ENCODE peak calls at places on chromosomes 2 and 18, in six cellular contexts. A is spleen, W is GM12891, I is HCT116, K is stomach, J is upper lobe of left lung. R is an unnamed sample.

GRCh38 chr2:197827618-197828017 is 23.2 kb downstream of the PLCL1 start:
- DNase-seq in K (no peak), A (no peak), W (no peak), J (no peak), I (no peak), R (no peak)

GRCh38 chr2:151437630-151438029 is 27.9 kb downstream of the RIF1 start:
- DNase-seq in J (no peak), W (no peak), K (no peak), I (peak; percentile 10), A (no peak), R (no peak)

GRCh38 chr18:43661570-43661969 is 384.3 kb upstream of the SYT4 start:
- DNase-seq in I (no peak), A (no peak), K (no peak), W (no peak), J (no peak), R (no peak)

GRCh38 chr2:224927671-224928173 is 114.5 kb downstream of the DOCK10 start:
- DNase-seq in W (no peak), K (peak; percentile 56), I (no peak), A (peak; percentile 77), J (peak; percentile 75), R (no peak)

GRCh38 chr2:12008425-12009061 is 262.1 kb downstream of the LPIN1 start:
- DNase-seq in A (no peak), W (no peak), K (no peak), I (no peak), J (no peak), R (no peak)

GRCh38 chr2:232420463-232421188 is 14.0 kb downstream of the ALPG start:
- DNase-seq in J (no peak), W (peak; percentile 55), K (peak; percentile 61), I (no peak), A (peak; percentile 64), R (no peak)

GRCh38 chr18:57043241-57043640 is 103.6 kb upstream of the BOD1L2 start:
- DNase-seq in I (no peak), J (no peak), A (no peak), K (no peak), W (no peak), R (no peak)

GRCh38 chr2:50535971-50536759 is 495.8 kb downstream of the NRXN1 start:
- DNase-seq in K (no peak), A (no peak), W (no peak), I (peak; percentile 10), J (no peak), R (no peak)

GRCh38 chr2:46296840-46297545 is at the start of gene EPAS1:
- DNase-seq in J (peak; percentile 98), I (no peak), W (peak; percentile 95), K (peak; percentile 92), A (peak; percentile 97), R (peak; percentile 94)

GRCh38 chr2:240993446-240994160 is 4.8 kb upstream of the SNED1 start:
- DNase-seq in A (peak; percentile 70), J (peak; percentile 17), K (no peak), W (no peak), I (no peak), R (no peak)

GRCh38 chr2:69943841-69944604 is 17.4 kb downstream of the ASPRV1 start:
- DNase-seq in K (no peak), W (no peak), I (no peak), J (no peak), A (no peak), R (no peak)

GRCh38 chr2:168801961-168802824 is at the start of gene NOSTRIN:
- DNase-seq in J (peak; percentile 60), W (no peak), K (peak; percentile 78), A (no peak), I (peak; percentile 35), R (no peak)

GRCh38 chr2:46909771-46910419 is 5.7 kb downstream of the MCFD2 start:
- DNase-seq in J (peak; percentile 34), A (no peak), W (peak; percentile 59), I (peak; percentile 94), K (peak; percentile 33), R (peak; percentile 96)

GRCh38 chr2:118221952-118222594 is 133.8 kb downstream of the INSIG2 start:
- DNase-seq in A (no peak), J (no peak), K (peak; percentile 34), W (no peak), I (peak; percentile 53), R (peak; percentile 56)

DNA sequence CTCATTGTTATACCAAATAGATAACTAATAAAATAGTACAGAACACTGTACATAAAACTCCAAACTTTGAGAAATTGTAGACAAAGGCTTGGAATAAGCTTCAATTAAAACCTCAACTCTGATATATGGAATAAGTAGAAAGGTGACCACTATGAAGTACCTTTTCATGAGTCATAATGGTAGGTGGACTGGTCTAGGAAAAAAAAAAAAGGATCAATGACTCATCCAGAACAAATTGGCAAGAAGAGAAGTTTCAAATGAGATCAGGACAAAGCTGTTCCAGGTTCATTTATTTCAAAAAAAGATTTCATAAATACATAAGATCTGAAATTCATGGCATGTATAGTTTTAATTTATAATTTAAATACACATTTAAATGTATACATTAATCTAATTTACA is 769.7 kb downstream of the SUCLG1 start:
- DNase-seq in K (no peak), A (no peak), J (no peak), I (peak; percentile 19), W (no peak), R (no peak)
- TF ChIP-seq POLR2A in K (no peak), A (no peak), J (no peak), I (no peak), W (no peak), R (no peak)

DNA sequence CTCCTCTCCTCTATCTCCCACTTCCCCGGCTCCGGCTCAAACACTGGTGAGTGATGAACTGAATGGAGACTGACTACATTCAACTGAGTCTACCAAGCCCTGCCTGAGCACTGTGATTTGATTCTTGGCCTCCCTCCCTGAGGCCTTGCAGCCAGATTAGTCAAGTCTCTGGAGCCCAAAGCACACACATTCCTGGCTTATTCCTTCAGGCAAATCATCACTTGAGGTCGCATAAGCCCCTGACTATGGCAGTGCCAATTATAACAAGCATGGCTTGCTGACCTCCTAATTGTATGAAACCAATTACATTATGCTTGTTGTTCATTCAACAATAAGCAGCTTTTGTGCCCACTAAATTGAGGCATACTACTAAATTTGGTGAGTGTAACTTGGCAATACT is 34.6 kb downstream of the EFEMP1 start:
- DNase-seq in I (no peak), W (no peak), J (no peak), A (no peak), K (no peak), R (no peak)
- TF ChIP-seq POLR2A in I (no peak), W (no peak), J (no peak), A (no peak), K (no peak), R (no peak)

DNA sequence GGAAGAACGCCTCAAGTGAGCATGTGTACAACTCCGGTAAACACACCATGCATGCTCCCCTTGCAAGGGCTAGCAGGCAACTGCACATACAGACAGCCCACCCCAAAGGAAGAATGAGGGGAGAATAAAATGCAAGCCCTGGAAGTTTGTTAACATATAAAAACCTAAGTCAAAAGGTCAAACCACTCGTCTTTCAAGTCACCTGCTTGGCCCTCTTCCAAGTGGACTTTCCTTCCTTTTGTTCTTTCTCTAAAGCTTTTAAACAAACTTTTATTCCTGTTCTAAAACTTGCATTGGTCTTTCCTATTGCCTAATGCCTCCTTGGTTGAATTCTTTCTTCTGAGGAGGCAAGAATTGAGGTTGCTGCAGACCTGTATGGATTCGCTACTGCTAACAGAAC is 5.2 kb upstream of the RPIA start:
- DNase-seq in W (no peak), I (no peak), J (no peak), K (peak; percentile 43), A (no peak), R (no peak)
- TF ChIP-seq POLR2A in W (no peak), I (no peak), J (no peak), K (no peak), A (no peak), R (no peak)

DNA sequence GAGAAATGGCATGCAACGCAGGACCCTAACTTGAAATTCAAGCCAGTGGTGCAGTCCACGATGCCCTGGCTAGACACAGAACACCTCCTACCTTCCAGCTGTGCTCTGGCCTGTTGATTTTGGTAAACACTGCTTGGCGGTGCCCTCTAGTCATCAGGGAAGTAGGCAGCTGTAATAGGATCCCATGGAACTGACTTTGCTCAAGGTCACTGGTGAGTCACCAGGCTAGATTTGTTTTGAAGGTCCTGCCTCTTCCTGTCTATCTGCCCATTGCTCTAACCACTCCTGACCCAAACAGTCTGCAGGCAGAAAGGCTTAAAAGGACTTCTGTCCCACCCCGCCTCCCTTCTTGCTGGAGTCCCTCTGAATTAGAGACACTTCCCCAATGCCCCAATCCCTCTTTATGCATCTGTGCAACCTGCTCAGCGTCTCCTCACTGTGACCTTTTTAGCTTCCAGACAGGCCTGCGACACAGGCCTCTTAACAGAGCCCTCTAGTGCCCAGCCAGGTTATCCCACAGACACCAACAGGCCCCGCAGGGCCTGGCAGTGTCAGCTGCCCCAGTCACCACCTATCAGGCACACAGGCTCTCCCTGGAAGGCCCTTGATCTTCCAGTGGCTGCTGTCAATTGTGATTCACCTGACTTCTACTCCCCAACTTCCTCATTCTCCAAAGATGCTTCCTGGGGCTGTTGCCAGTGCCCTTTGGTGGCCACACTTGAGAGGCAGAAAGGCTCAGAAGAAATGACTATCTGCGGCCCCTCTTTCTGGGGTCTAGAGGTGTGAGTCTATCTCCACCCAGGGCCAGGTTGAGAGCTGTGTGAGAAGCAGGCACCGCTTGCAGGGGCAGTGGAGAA is 5.2 kb downstream of the TMEM127 start:
- DNase-seq in K (peak; percentile 70), I (peak; percentile 82), W (no peak), A (no peak), J (peak; percentile 68), R (peak; percentile 95)
- TF ChIP-seq POLR2A in K (no peak), I (no peak), W (no peak), A (no peak), J (no peak), R (no peak)